ENCODE peak calls at places on chromosomes 12 and 14, in four cellular contexts. B is tibial artery, V is endothelial cell, P is tibial nerve. X is an unnamed sample.

GRCh38 chr14:26820101-26820500 is 222.3 kb upstream of the NOVA1 start:
- DNase-seq in P (no peak), B (no peak), V (no peak), X (no peak)

GRCh38 chr12:1065629-1066028 is 74.6 kb downstream of the ERC1 start:
- DNase-seq in P (no peak), V (no peak), B (no peak), X (no peak)

GRCh38 chr12:91053951-91054715 is 3.7 kb downstream of the KERA start:
- DNase-seq in P (no peak), B (no peak), V (no peak), X (no peak)

GRCh38 chr12:113128802-113129663 is 6.5 kb downstream of the RASAL1 start:
- DNase-seq in V (no peak), B (no peak), P (no peak), X (no peak)

GRCh38 chr12:45269407-45269741 is 53.5 kb downstream of the ANO6 start:
- DNase-seq in V (no peak), B (no peak), P (no peak), X (no peak)

GRCh38 chr14:64960762-64961276 is 11.3 kb downstream of the RAB15 start:
- DNase-seq in V (peak), B (no peak), P (no peak), X (no peak)

GRCh38 chr12:89230376-89231101 is 121.8 kb downstream of the DUSP6 start:
- DNase-seq in P (no peak), V (no peak), B (no peak), X (no peak)

GRCh38 chr12:28568083-28568482 is 377.8 kb downstream of the CCDC91 start:
- DNase-seq in V (no peak), B (no peak), P (no peak), X (no peak)

GRCh38 chr12:4355843-4356327 is 23.6 kb downstream of the FGF23 start:
- DNase-seq in V (peak), P (no peak), B (no peak), X (no peak)

GRCh38 chr14:63787995-63788946 is 60.4 kb upstream of the SGPP1 start:
- DNase-seq in V (no peak), P (no peak), B (no peak), X (no peak)

GRCh38 chr12:57765003-57765697 is 1.7 kb downstream of the CYP27B1 start:
- DNase-seq in P (no peak), B (peak), V (peak), X (peak)

GRCh38 chr14:94971750-94972149 is 185.6 kb downstream of the DICER1 start:
- DNase-seq in V (no peak), P (peak), B (peak), X (no peak)

GRCh38 chr12:75814856-75815754 is 216.5 kb downstream of the PHLDA1 start:
- DNase-seq in P (no peak), B (no peak), V (no peak), X (no peak)

GRCh38 chr14:47675489-47676300 is at the start of gene MDGA2:
- DNase-seq in V (peak), P (no peak), B (no peak), X (no peak)

GRCh38 chr14:85934123-85934885 is 404.4 kb downstream of the FLRT2 start:
- DNase-seq in P (no peak), V (no peak), B (no peak), X (peak)

GRCh38 chr14:89723930-89724915 is 230.3 kb downstream of the EFCAB11 start:
- DNase-seq in V (no peak), B (no peak), P (no peak), X (no peak)

GRCh38 chr14:90132821-90133570 is 71.2 kb downstream of the KCNK13 start:
- DNase-seq in B (no peak), V (no peak), P (no peak), X (no peak)

GRCh38 chr12:122079038-122079531 is 529 bp downstream of the MLXIP start:
- DNase-seq in P (no peak), V (peak), B (peak), X (no peak)

GRCh38 chr12:69471667-69472385 is 1.6 kb downstream of the FRS2 start:
- DNase-seq in B (no peak), P (no peak), V (no peak), X (no peak)

GRCh38 chr12:32893458-32893857 is 3.1 kb downstream of the PKP2 start:
- DNase-seq in P (no peak), B (no peak), V (no peak), X (no peak)

GRCh38 chr12:111842556-111843396 is 748 bp downstream of the MAPKAPK5 start:
- DNase-seq in V (peak), B (no peak), P (no peak), X (no peak)

GRCh38 chr14:96931751-96932150 is 134.6 kb downstream of the VRK1 start:
- DNase-seq in B (no peak), P (no peak), V (no peak), X (no peak)

GRCh38 chr14:91869556-91869955 is 2.2 kb upstream of the TC2N start:
- DNase-seq in P (no peak), B (no peak), V (no peak), X (no peak)

GRCh38 chr14:21997300-21997699 is 323.7 kb upstream of the OR4E1 start:
- DNase-seq in P (no peak), V (peak), B (no peak), X (no peak)

GRCh38 chr12:47988073-47989022 is 15.9 kb downstream of the COL2A1 start:
- DNase-seq in B (peak), P (no peak), V (peak), X (no peak)

GRCh38 chr12:125797421-125798175 is 732.4 kb downstream of the AACS start:
- DNase-seq in P (no peak), V (no peak), B (no peak), X (no peak)

GRCh38 chr12:122106891-122107660 is 28.5 kb downstream of the MLXIP start:
- DNase-seq in V (no peak), B (no peak), P (no peak), X (no peak)

GRCh38 chr14:72745546-72745945 is 148.4 kb downstream of the DPF3 start:
- DNase-seq in B (no peak), V (no peak), P (no peak), X (no peak)

GRCh38 chr14:67187826-67188225 is 1.4 kb upstream of the GARIN2 start:
- DNase-seq in V (no peak), B (no peak), P (no peak), X (no peak)

GRCh38 chr12:57618966-57619433 is 7.8 kb downstream of the ARHGEF25 start:
- DNase-seq in B (no peak), P (no peak), V (peak), X (no peak)

GRCh38 chr12:77888611-77889010 is 57.9 kb downstream of the NAV3 start:
- DNase-seq in B (no peak), P (no peak), V (no peak), X (no peak)

DNA sequence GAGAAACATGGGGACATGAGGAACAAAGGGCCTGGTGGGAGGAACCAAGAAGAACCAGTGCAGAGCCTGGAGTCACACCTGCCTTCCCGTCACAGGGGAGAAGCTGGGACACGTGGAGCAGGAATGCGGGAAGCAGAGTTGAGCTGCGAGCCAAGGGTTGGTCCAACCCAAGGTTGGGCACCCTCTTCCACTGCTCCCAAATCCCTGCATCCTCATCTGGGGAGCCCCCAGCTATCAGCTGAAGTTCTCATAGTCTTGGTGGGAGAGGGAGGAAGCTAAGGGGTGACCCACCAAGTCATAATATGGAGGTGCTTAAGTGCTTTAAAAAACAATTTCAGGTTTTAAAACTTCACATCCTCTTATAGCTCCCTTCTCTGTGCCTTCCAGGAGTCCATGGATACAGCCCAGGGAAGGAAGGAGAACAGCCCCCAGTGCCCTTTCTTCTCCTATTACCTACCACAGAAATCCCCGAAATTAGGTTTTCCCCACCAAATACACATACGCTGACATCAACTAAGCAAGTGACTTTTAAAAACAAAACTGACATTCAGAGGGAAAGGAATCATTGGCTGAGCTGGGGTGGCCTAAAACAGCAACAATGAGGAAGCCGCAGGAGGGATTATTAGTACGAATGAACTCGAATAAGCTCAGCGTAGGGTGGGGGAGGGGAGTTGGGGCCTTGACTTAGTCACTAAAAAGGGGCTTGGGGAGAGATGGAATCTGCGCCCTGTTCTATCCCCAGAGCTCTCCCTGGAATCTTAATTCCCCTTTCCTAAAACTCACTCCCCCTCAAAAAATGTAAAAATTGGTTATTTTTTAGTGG is 4.5 kb downstream of the MYL6 start:
- DNase-seq in P (no peak), B (no peak), V (no peak), X (no peak)
- TF ChIP-seq CTCF in P (no peak), B (no peak), V (no peak), X (no peak)

DNA sequence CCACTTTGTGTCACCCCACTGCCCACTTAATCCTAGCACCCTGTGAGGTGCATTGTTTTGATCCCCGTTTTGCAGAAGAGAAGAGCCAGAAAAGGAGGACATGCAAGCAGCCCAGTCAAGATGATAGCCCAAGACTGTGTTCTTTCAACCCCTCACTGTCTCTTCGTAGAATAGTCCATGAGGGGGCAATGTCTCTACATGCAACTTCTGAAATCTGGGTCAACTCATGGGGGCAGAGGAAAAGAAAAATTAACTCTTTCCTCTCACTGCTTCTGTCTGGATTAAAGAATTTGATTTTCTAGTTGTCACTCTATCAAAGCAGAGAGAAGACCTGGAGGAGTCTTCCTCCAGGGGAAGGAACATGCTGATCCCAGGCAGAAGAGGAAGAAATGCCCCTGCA is 229.6 kb upstream of the NOS1 start:
- DNase-seq in V (no peak), B (no peak), P (no peak), X (no peak)
- TF ChIP-seq CTCF in V (no peak), B (no peak), P (no peak), X (no peak)

DNA sequence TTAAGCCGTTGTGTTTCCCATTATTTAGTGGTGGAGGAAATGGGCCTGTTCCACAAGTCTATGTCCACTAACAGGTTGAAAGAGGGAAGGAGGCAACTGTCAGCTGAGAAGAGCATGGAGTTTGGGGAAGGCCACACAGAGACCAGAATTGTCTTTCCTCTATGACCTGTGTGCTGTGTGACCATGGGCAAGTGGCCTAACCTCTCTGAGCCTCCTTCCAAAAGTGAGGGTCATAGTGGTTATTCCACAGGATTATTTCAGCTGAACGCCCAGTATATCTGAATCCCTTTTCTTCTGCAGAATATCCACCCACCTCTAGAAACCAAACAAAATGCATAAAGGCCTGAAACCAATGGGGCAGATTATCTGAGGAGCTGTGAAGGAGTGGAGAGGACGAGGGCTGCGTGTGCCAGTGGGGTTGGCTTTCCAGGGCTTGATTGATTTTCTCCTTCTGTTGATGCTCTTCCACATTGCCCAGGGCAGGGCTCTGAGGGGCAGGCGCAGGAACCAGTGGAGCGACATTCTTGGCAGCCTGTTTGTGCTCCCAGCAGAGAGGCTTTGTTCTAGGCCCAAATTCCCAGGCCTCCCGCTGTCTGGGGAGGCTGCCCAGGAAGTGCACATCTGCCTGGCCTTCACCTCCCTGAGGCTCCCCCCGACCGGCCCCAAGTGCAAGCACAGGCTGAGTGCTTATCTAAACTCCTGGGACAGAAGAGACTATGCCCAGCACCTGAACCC is 452.7 kb downstream of the BCL11B start:
- DNase-seq in P (no peak), B (no peak), V (no peak), X (no peak)
- TF ChIP-seq CTCF in P (no peak), B (no peak), V (no peak), X (no peak)

DNA sequence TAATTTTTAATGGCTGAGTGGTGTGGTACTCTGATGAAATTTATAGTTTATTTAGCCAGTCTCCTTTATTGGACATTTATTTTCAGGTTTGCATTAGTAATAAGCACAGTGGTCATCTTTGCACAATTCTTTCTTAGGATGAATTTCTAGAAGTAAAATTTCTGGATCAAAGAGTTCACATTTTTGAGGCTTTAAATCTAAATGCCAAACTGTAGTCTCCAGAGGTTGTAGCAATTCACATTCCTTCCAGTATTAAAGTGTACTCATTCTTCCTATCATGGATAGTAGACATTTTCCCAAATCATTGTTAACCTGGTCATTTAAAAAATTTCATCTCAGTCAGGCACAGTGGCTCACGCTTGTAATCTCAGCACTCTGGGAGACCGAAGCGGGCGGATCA is 24.8 kb downstream of the SLC39A9 start:
- DNase-seq in V (no peak), P (no peak), B (no peak), X (no peak)
- TF ChIP-seq CTCF in V (no peak), P (no peak), B (no peak), X (no peak)

GRCh38 chr12:105561981-105562726 is 231.7 kb downstream of the C12orf75 start:
- DNase-seq in B (no peak), P (no peak), V (no peak), X (no peak)
- TF ChIP-seq CTCF in B (no peak), P (no peak), V (no peak), X (no peak)